ENCODE peak calls at places on chromosomes 4 and X, in six cellular contexts. E is foreskin keratinocyte, Y is esophagus squamous epithelium, C is tibial artery, P is ovary, B is left ventricle myocardium inferior. V is an unnamed sample.
A peak's percentile ranks its signal among the peaks of the same experiment; 100 is the strongest.

GRCh38 chr4:7879127-7879526 is 60.5 kb downstream of the AFAP1 start:
- DNase-seq in B (no peak), C (no peak), E (no peak), Y (no peak), P (no peak), V (no peak)

GRCh38 chr4:121913667-121914066 is 38.2 kb downstream of the TRPC3 start:
- DNase-seq in E (no peak), Y (no peak), P (no peak), B (no peak), C (no peak), V (no peak)

GRCh38 chrX:71177327-71177726 is 32.7 kb downstream of the NLGN3 start:
- DNase-seq in E (no peak), B (no peak), C (no peak), Y (no peak), P (no peak), V (no peak)

GRCh38 chrX:23803931-23804381 is 21.0 kb downstream of the SAT1 start:
- DNase-seq in C (peak; percentile 68), P (no peak), Y (no peak), B (peak; percentile 23), E (peak; percentile 94), V (peak; percentile 55)

GRCh38 chr4:38723726-38724506 is 58.9 kb downstream of the TLR10 start:
- DNase-seq in P (no peak), E (no peak), Y (no peak), B (no peak), C (no peak), V (no peak)

GRCh38 chr4:55947254-55947882 is 1.4 kb upstream of the CEP135 start:
- DNase-seq in E (no peak), Y (no peak), B (no peak), C (no peak), P (no peak), V (no peak)

GRCh38 chr4:185086053-185086452 is 57.0 kb upstream of the SLC25A4 start:
- DNase-seq in P (no peak), C (no peak), B (no peak), Y (no peak), E (peak; percentile 11), V (no peak)

GRCh38 chr4:82797591-82798081 is 960 bp downstream of the SCD5 start:
- DNase-seq in P (peak; percentile 32), Y (no peak), E (peak; percentile 44), B (peak; percentile 25), C (no peak), V (peak; percentile 36)

GRCh38 chr4:120009731-120010130 is 56.9 kb downstream of the MAD2L1 start:
- DNase-seq in E (peak; percentile 57), C (no peak), Y (no peak), P (no peak), B (no peak), V (peak; percentile 14)

GRCh38 chr4:188660796-188661195 is 521.6 kb downstream of the TRIML1 start:
- DNase-seq in P (no peak), B (no peak), E (no peak), C (no peak), Y (no peak), V (no peak)

GRCh38 chr4:76751612-76752343 is 146.2 kb downstream of the SOWAHB start:
- DNase-seq in P (no peak), C (no peak), B (no peak), E (no peak), Y (no peak), V (no peak)

GRCh38 chr4:47525154-47525819 is 40.2 kb downstream of the ATP10D start:
- DNase-seq in E (peak; percentile 89), C (no peak), Y (no peak), P (no peak), B (no peak), V (peak; percentile 60)

GRCh38 chr4:98641906-98642668 is 16.3 kb downstream of the TSPAN5 start:
- DNase-seq in E (no peak), C (no peak), B (no peak), Y (no peak), P (no peak), V (no peak)

DNA sequence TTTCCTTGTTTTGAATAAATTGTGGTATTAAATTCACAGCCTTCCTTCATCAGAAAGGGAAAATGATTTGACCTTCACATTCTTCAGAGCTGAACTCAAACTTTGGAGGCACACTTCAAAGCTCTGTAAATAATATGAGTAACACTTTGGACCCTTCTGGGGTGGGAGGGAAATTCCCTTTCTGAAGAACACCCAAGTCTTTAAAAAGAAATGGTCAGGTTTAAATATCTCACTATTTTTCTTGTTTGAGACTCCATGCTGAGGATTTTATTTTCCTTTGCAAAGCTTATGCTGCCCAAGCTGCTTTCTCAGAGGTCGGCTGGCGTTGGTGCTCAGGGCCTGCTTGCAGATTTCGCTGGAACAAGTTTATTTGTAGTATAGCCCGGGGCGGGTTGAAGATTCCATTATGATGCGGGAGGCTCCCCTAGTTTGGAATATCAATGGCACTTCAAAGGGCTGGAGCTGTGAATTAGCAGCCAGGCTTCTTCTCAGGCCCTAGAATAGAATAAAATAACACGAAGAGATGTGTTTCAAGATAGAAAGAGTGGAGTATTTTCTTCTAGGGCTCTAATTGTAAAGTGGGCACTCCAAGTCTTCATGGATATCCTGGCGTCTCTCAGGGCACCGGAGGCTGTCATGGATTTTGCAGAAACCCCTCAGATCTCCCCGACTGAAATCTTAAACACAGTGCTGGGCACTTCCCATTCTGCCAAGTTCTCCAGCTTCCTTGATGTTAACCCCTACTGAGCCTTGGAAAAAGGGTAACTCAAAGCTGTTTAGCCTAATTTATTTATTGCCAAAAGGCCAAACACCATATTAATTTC is 315.6 kb downstream of the GPAT3 start:
- DNase-seq in B (no peak), E (peak; percentile 62), C (no peak), P (no peak), Y (no peak), V (no peak)
- H3K27ac ChIP-seq in B (no peak overlapping the region), E (peak overlapping the region; percentile 24), C (no peak overlapping the region), P (no peak overlapping the region), Y (no peak overlapping the region), V (no peak overlapping the region)

GRCh38 chr4:128675083-128675482 is 134.4 kb upstream of the JADE1 start:
- DNase-seq in Y (no peak), E (no peak), B (no peak), C (no peak), P (no peak), V (no peak)
- TF ChIP-seq CTCF in Y (no peak), E (no peak), B (peak; percentile 40), C (peak; percentile 22), P (no peak), V (no peak)

GRCh38 chr4:1511441-1512041 is 105.3 kb upstream of the NKX1-1 start:
- DNase-seq in B (peak; percentile 39), Y (no peak), P (peak; percentile 76), C (no peak), E (no peak), V (peak; percentile 25)

GRCh38 chr4:1508161-1509160 is 102.2 kb upstream of the NKX1-1 start:
- DNase-seq in B (no peak), Y (no peak), E (no peak), C (peak; percentile 56), P (no peak), V (no peak)

GRCh38 chr4:1506956-1507721 is 100.9 kb upstream of the NKX1-1 start:
- DNase-seq in Y (no peak), E (no peak), B (no peak), P (no peak), C (peak; percentile 29), V (no peak)

GRCh38 chr4:1510931-1511330 is 104.7 kb upstream of the NKX1-1 start:
- DNase-seq in C (no peak), B (no peak), P (no peak), Y (no peak), E (no peak), V (no peak)

DNA sequence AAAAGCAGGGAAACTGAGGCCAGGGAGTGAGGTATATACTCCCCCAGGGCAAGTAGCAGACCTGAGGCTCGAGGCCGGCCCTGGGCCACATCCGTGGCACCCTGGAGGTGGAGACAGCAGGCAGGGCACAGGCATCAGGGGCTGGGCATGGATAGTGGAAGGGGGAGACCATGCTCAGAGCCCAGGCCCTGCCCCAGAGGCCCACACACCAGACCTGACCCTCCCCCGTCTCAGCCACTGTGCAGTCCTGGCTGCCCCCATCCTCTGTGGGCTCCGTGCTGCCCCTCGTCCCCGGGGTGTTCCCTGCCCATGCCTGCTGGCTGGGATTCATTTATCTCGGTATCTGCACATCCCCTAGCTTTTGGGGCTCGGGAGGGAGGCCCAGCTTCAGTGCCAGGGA is 103.1 kb upstream of the NKX1-1 start:
- DNase-seq in B (no peak), E (no peak), P (no peak), C (peak; percentile 58), Y (no peak), V (no peak)
- H3K27ac ChIP-seq in B (no peak overlapping the region), E (no peak overlapping the region), P (no peak overlapping the region), C (no peak overlapping the region), Y (no peak overlapping the region), V (no peak overlapping the region)

GRCh38 chr4:147924604-147925412 is 192.9 kb downstream of the ARHGAP10 start:
- DNase-seq in P (peak; percentile 18), Y (no peak), C (no peak), B (no peak), E (peak; percentile 8), V (peak; percentile 8)
- TF ChIP-seq CTCF in P (no peak), Y (peak; percentile 29), C (peak; percentile 12), B (peak; percentile 54), E (peak; percentile 59), V (peak; percentile 30)

GRCh38 chr4:20431422-20432014 is 179.8 kb downstream of the SLIT2 start:
- DNase-seq in B (peak; percentile 17), C (no peak), P (no peak), E (no peak), Y (no peak), V (no peak)

GRCh38 chr4:20433101-20433705 is 181.5 kb downstream of the SLIT2 start:
- DNase-seq in Y (no peak), E (no peak), C (no peak), B (no peak), P (no peak), V (no peak)

GRCh38 chr4:20432098-20432497 is 180.4 kb downstream of the SLIT2 start:
- DNase-seq in P (no peak), E (no peak), B (no peak), C (no peak), Y (no peak), V (no peak)

GRCh38 chr4:20428410-20429160 is 176.9 kb downstream of the SLIT2 start:
- DNase-seq in E (no peak), C (no peak), B (no peak), P (no peak), Y (no peak), V (no peak)

GRCh38 chr4:20430555-20430954 is 178.8 kb downstream of the SLIT2 start:
- DNase-seq in Y (no peak), B (no peak), E (peak; percentile 71), C (no peak), P (no peak), V (peak; percentile 7)
- H3K27ac ChIP-seq in Y (no peak overlapping the region), B (peak overlapping the region; percentile 43), E (no peak overlapping the region), C (no peak overlapping the region), P (no peak overlapping the region), V (no peak overlapping the region)

GRCh38 chr4:72557021-72557420 is 12.0 kb downstream of the ADAMTS3 start:
- DNase-seq in P (no peak), Y (no peak), C (no peak), B (no peak), E (no peak), V (no peak)

GRCh38 chr4:72564184-72564583 is 4.8 kb downstream of the ADAMTS3 start:
- DNase-seq in C (no peak), P (no peak), E (peak; percentile 87), Y (no peak), B (no peak), V (peak; percentile 29)

GRCh38 chr4:72553540-72553939 is 15.5 kb downstream of the ADAMTS3 start:
- DNase-seq in B (no peak), Y (no peak), E (no peak), C (no peak), P (no peak), V (no peak)

GRCh38 chr4:72555377-72555831 is 13.6 kb downstream of the ADAMTS3 start:
- DNase-seq in P (no peak), C (no peak), B (no peak), Y (no peak), E (no peak), V (no peak)

GRCh38 chr4:72558655-72559054 is 10.4 kb downstream of the ADAMTS3 start:
- DNase-seq in Y (no peak), E (peak; percentile 29), C (no peak), P (no peak), B (no peak), V (no peak)
- TF ChIP-seq CTCF in Y (no peak), E (no peak), C (no peak), P (no peak), B (no peak), V (no peak)